ENCODE peak calls at places on chromosomes 4 and X, in seven cellular contexts. Z is WTC11, B is heart left ventricle, N is upper lobe of right lung, Y is left ventricle myocardium inferior, C is cardiac muscle cell, H is pancreas. V is an unnamed sample.
A peak's percentile ranks its signal among the peaks of the same experiment; 100 is the strongest.

GRCh38 chr4:8182858-8183725 is 16.0 kb upstream of the SH3TC1 start:
- DNase-seq in Z (no peak), B (peak; percentile 94), N (peak; percentile 90), Y (peak; percentile 91), C (no peak), H (no peak), V (peak; percentile 96)

GRCh38 chrX:117985241-117985640 is 131.4 kb downstream of the KLHL13 start:
- DNase-seq in Z (peak; percentile 22), B (no peak), N (no peak), Y (no peak), C (peak; percentile 42), H (no peak), V (no peak)

GRCh38 chr4:158371158-158371557 is 150.5 kb upstream of the RXFP1 start:
- DNase-seq in Z (no peak), B (no peak), N (no peak), Y (no peak), C (no peak), H (no peak), V (peak; percentile 52)

GRCh38 chrX:19715711-19716638 is 171.4 kb downstream of the SH3KBP1 start:
- DNase-seq in Z (no peak), B (no peak), N (no peak), Y (no peak), C (no peak), H (no peak), V (no peak)

GRCh38 chr4:20019310-20020015 is 232.2 kb upstream of the SLIT2 start:
- DNase-seq in Z (no peak), B (no peak), N (no peak), Y (no peak), C (no peak), H (no peak), V (no peak)

GRCh38 chr4:188735082-188735481 is 595.8 kb downstream of the TRIML1 start:
- DNase-seq in Z (no peak), B (no peak), N (peak; percentile 62), Y (no peak), C (no peak), H (no peak), V (no peak)

GRCh38 chr4:10129196-10130185 is 12.9 kb upstream of the WDR1 start:
- DNase-seq in Z (no peak), B (no peak), N (no peak), Y (no peak), C (no peak), H (no peak), V (no peak)

GRCh38 chr4:169341490-169341889 is 70.7 kb upstream of the SH3RF1 start:
- DNase-seq in Z (no peak), B (no peak), N (no peak), Y (no peak), C (no peak), H (peak; percentile 70), V (peak; percentile 10)

GRCh38 chr4:932713-933070 is 432 bp downstream of the TMEM175 start:
- DNase-seq in Z (no peak), B (no peak), N (no peak), Y (no peak), C (no peak), H (no peak), V (no peak)

GRCh38 chr4:87399148-87399547 is 8.2 kb upstream of the HSD17B11 start:
- DNase-seq in Z (peak; percentile 46), B (no peak), N (no peak), Y (no peak), C (peak; percentile 34), H (no peak), V (no peak)

GRCh38 chrX:40176256-40176978 is 78.7 kb upstream of the BCOR start:
- DNase-seq in Z (peak; percentile 48), B (peak; percentile 87), N (peak; percentile 90), Y (peak; percentile 76), C (peak; percentile 81), H (peak; percentile 84), V (peak; percentile 54)

GRCh38 chr4:36385951-36386561 is 104.6 kb downstream of the DTHD1 start:
- DNase-seq in Z (no peak), B (no peak), N (no peak), Y (no peak), C (no peak), H (no peak), V (no peak)

GRCh38 chr4:48968814-48969213 is 17.3 kb upstream of the CWH43 start:
- DNase-seq in Z (no peak), B (no peak), N (no peak), Y (no peak), C (no peak), H (no peak), V (peak; percentile 7)

GRCh38 chr4:185359767-185360446 is 35.8 kb downstream of the LRP2BP start:
- DNase-seq in Z (no peak), B (no peak), N (no peak), Y (no peak), C (no peak), H (no peak), V (peak; percentile 75)

GRCh38 chr4:154779362-154779947 is 1.6 kb upstream of the RBM46 start:
- DNase-seq in Z (no peak), B (no peak), N (no peak), Y (no peak), C (peak; percentile 52), H (no peak), V (peak; percentile 63)

GRCh38 chr4:174316954-174317353 is 33.2 kb downstream of the CEP44 start:
- DNase-seq in Z (no peak), B (no peak), N (no peak), Y (no peak), C (no peak), H (no peak), V (peak; percentile 11)

GRCh38 chrX:38212246-38212645 is 8.4 kb downstream of the SRPX start:
- DNase-seq in Z (no peak), B (no peak), N (no peak), Y (no peak), C (no peak), H (no peak), V (peak; percentile 80)

GRCh38 chr4:6373541-6374410 is 98.6 kb downstream of the PPP2R2C start:
- DNase-seq in Z (no peak), B (peak; percentile 23), N (no peak), Y (peak; percentile 0), C (no peak), H (no peak), V (no peak)

GRCh38 chrX:11341274-11342256 is 48.4 kb downstream of the AMELX start:
- DNase-seq in Z (no peak), B (peak; percentile 47), N (peak; percentile 72), Y (peak; percentile 48), C (no peak), H (no peak), V (peak; percentile 93)

GRCh38 chr4:31442236-31442635 is 722.1 kb downstream of the PCDH7 start:
- DNase-seq in Z (peak; percentile 53), B (no peak), N (no peak), Y (no peak), C (no peak), H (no peak), V (no peak)

GRCh38 chr4:89111833-89112563 is 665 bp downstream of the TIGD2 start:
- DNase-seq in Z (no peak), B (no peak), N (no peak), Y (no peak), C (peak; percentile 35), H (no peak), V (peak; percentile 94)

GRCh38 chr4:79882806-79883205 is 190.2 kb downstream of the ANTXR2 start:
- DNase-seq in Z (no peak), B (no peak), N (no peak), Y (no peak), C (no peak), H (no peak), V (no peak)
- TF ChIP-seq CTCF in Z (no peak), B (no peak), N (no peak), Y (no peak), C (no peak), H (no peak), V (no peak)

DNA sequence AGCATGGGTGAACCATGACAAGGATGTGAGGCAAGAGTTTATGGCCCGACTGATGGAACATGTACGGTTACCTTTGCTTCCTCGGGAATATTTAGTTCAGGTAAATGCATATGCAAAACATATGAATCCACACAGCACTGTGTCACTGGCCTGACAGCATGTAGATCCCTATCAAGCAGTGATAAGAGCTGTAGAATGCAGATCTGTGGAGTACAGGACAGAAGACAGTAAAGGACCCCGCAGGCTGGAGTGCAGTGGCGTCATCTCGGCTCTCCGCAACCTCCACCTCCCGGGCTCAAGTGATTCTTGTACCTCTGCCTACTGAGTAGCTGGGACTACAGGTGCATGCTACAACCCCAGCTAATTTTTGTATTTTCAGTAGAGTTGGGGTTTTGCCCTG is 29.8 kb upstream of the MSMO1 start:
- DNase-seq in Z (no peak), B (no peak), N (no peak), Y (no peak), C (no peak), H (no peak), V (no peak)
- TF ChIP-seq CTCF in Z (no peak), B (no peak), N (no peak), Y (no peak), C (no peak), H (no peak), V (no peak)

GRCh38 chrX:103539695-103540094 is 20.4 kb upstream of the RAB40A start:
- DNase-seq in Z (no peak), B (no peak), N (no peak), Y (no peak), C (no peak), H (no peak), V (peak; percentile 22)

GRCh38 chrX:103537871-103538387 is 18.6 kb upstream of the RAB40A start:
- DNase-seq in Z (no peak), B (no peak), N (no peak), Y (no peak), C (no peak), H (no peak), V (no peak)

GRCh38 chrX:103536732-103537131 is 17.4 kb upstream of the RAB40A start:
- DNase-seq in Z (no peak), B (no peak), N (no peak), Y (no peak), C (no peak), H (no peak), V (no peak)

GRCh38 chrX:103540145-103540544 is 20.9 kb upstream of the RAB40A start:
- DNase-seq in Z (no peak), B (no peak), N (no peak), Y (no peak), C (no peak), H (no peak), V (peak; percentile 56)

DNA sequence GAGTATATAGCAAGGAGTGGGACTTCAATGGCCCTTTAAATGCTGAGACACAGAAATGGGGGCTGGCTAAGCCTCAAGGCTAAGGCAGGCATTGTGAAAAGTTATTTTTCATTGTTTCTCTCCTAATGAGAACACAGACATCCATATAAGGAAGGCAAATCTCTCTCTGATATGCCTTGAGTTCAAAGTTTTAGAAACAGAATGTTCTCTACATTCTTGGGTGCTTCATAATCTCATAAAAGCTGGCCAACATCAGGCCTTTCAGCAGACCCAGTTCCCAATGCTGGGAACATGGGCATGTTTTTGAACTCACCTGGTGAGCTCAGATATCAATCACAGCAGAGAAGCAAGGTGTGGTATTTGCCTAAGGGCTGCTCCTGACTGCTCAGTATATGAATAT is 19.4 kb upstream of the RAB40A start:
- DNase-seq in Z (no peak), B (no peak), N (no peak), Y (no peak), C (no peak), H (no peak), V (peak; percentile 58)
- TF ChIP-seq CTCF in Z (no peak), B (no peak), N (no peak), Y (no peak), C (no peak), H (no peak), V (no peak)

DNA sequence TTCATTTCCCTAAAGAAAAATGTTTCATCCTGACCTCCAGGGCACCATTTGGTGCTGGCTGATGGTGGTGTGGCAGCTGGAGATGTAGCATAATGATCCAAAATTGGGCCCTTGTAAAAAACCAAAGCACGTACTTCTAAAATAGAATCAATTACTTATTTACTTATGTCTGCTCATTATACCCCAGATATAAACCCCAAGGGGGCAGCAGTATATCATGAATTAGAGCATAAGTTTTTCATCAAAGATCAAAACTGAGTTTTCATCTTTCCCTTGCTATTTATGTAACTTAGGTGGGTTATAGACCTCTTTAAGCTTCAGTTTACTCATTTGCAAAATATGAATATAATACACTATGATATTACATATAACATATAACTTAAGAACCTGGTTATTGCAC is 241.1 kb downstream of the TACR3 start:
- DNase-seq in Z (no peak), B (no peak), N (no peak), Y (no peak), C (no peak), H (no peak), V (no peak)
- TF ChIP-seq CTCF in Z (no peak), B (no peak), N (no peak), Y (no peak), C (no peak), H (no peak), V (no peak)